ENCODE peak calls at places on chromosomes 13 and 19, in four cellular contexts. One of them, this sample, is unnamed.

GRCh38 chr13:112696001-112696868 is 6.4 kb downstream of the ATP11A start:
- DNase-seq in HCT116: no peak
- DNase-seq in stomach: peak; percentile 20
- DNase-seq in brain microvascular endothelial cell: no peak
- DNase-seq in this sample: no peak

GRCh38 chr19:4229179-4229931 is at the start of gene EBI3:
- DNase-seq in HCT116: no peak
- DNase-seq in stomach: no peak
- DNase-seq in brain microvascular endothelial cell: peak; percentile 70
- DNase-seq in this sample: no peak

GRCh38 chr19:54252845-54253244 is 4.2 kb downstream of the LILRB5 start:
- DNase-seq in HCT116: no peak
- DNase-seq in stomach: no peak
- DNase-seq in brain microvascular endothelial cell: no peak
- DNase-seq in this sample: no peak

GRCh38 chr19:55094456-55095259 is 19.0 kb downstream of the EPS8L1 start:
- DNase-seq in HCT116: no peak
- DNase-seq in stomach: no peak
- DNase-seq in brain microvascular endothelial cell: no peak
- DNase-seq in this sample: no peak

GRCh38 chr13:73981595-73981994 is 152.6 kb downstream of the KLF12 start:
- DNase-seq in HCT116: no peak
- DNase-seq in stomach: no peak
- DNase-seq in brain microvascular endothelial cell: no peak
- DNase-seq in this sample: no peak

GRCh38 chr13:48019796-48020195 is 17.7 kb upstream of the NUDT15 start:
- DNase-seq in HCT116: no peak
- DNase-seq in stomach: no peak
- DNase-seq in brain microvascular endothelial cell: no peak
- DNase-seq in this sample: no peak

GRCh38 chr19:49272204-49272603 is 52.8 kb downstream of the SLC6A16 start:
- DNase-seq in HCT116: peak; percentile 50
- DNase-seq in stomach: no peak
- DNase-seq in brain microvascular endothelial cell: peak; percentile 40
- DNase-seq in this sample: no peak

GRCh38 chr19:42281175-42282035 is 12.4 kb downstream of the CIC start:
- DNase-seq in HCT116: no peak
- DNase-seq in stomach: no peak
- DNase-seq in brain microvascular endothelial cell: no peak
- DNase-seq in this sample: no peak

GRCh38 chr13:24540236-24541126 is 27.9 kb upstream of the PARP4 start:
- DNase-seq in HCT116: no peak
- DNase-seq in stomach: no peak
- DNase-seq in brain microvascular endothelial cell: no peak
- DNase-seq in this sample: no peak

GRCh38 chr19:3366761-3367571 is 583 bp downstream of the NFIC start:
- DNase-seq in HCT116: no peak
- DNase-seq in stomach: no peak
- DNase-seq in brain microvascular endothelial cell: no peak
- DNase-seq in this sample: no peak

GRCh38 chr13:77330009-77330471 is 3.1 kb upstream of the MYCBP2 start:
- DNase-seq in HCT116: no peak
- DNase-seq in stomach: no peak
- DNase-seq in brain microvascular endothelial cell: no peak
- DNase-seq in this sample: no peak

GRCh38 chr13:110915874-110916670 is 1.2 kb upstream of the ANKRD10 start:
- DNase-seq in HCT116: no peak
- DNase-seq in stomach: no peak
- DNase-seq in brain microvascular endothelial cell: no peak
- DNase-seq in this sample: no peak

GRCh38 chr13:30978981-30979956 is 46.8 kb downstream of the TEX26 start:
- DNase-seq in HCT116: peak; percentile 38
- DNase-seq in stomach: peak; percentile 30
- DNase-seq in brain microvascular endothelial cell: no peak
- DNase-seq in this sample: no peak

GRCh38 chr13:44620057-44620456 is 43.9 kb upstream of the TSC22D1 start:
- DNase-seq in HCT116: no peak
- DNase-seq in stomach: no peak
- DNase-seq in brain microvascular endothelial cell: peak; percentile 5
- DNase-seq in this sample: no peak

GRCh38 chr19:294819-295686 is 3.9 kb upstream of the PLPP2 start:
- DNase-seq in HCT116: no peak
- DNase-seq in stomach: peak; percentile 68
- DNase-seq in brain microvascular endothelial cell: peak; percentile 18
- DNase-seq in this sample: no peak

GRCh38 chr19:48635263-48635965 is 1.8 kb downstream of the DBP start:
- DNase-seq in HCT116: no peak
- DNase-seq in stomach: peak; percentile 75
- DNase-seq in brain microvascular endothelial cell: no peak
- DNase-seq in this sample: peak; percentile 70

GRCh38 chr19:45217193-45217956 is 27.8 kb downstream of the EXOC3L2 start:
- DNase-seq in HCT116: no peak
- DNase-seq in stomach: no peak
- DNase-seq in brain microvascular endothelial cell: no peak
- DNase-seq in this sample: no peak

GRCh38 chr19:409515-410242 is 732 bp upstream of the C2CD4C start:
- DNase-seq in HCT116: no peak
- DNase-seq in stomach: no peak
- DNase-seq in brain microvascular endothelial cell: no peak
- DNase-seq in this sample: no peak

GRCh38 chr19:11106477-11106876 is 17.2 kb downstream of the LDLR start:
- DNase-seq in HCT116: no peak
- DNase-seq in stomach: no peak
- DNase-seq in brain microvascular endothelial cell: no peak
- DNase-seq in this sample: no peak

GRCh38 chr13:26458196-26458734 is 99.2 kb upstream of the WASF3 start:
- DNase-seq in HCT116: no peak
- DNase-seq in stomach: no peak
- DNase-seq in brain microvascular endothelial cell: no peak
- DNase-seq in this sample: no peak

GRCh38 chr19:41575998-41576397 is at the start of gene CEACAM21:
- DNase-seq in HCT116: no peak
- DNase-seq in stomach: peak; percentile 45
- DNase-seq in brain microvascular endothelial cell: no peak
- DNase-seq in this sample: peak; percentile 11

GRCh38 chr13:24511019-24511823 is 1.4 kb downstream of the PARP4 start:
- DNase-seq in HCT116: peak; percentile 65
- DNase-seq in stomach: peak; percentile 53
- DNase-seq in brain microvascular endothelial cell: peak; percentile 86
- DNase-seq in this sample: no peak

GRCh38 chr19:2775556-2776430 is 7.3 kb downstream of the SGTA start:
- DNase-seq in HCT116: no peak
- DNase-seq in stomach: peak; percentile 64
- DNase-seq in brain microvascular endothelial cell: peak; percentile 39
- DNase-seq in this sample: peak; percentile 57

GRCh38 chr13:102729560-102730275 is 34.9 kb upstream of the METTL21C start:
- DNase-seq in HCT116: no peak
- DNase-seq in stomach: no peak
- DNase-seq in brain microvascular endothelial cell: peak; percentile 52
- DNase-seq in this sample: no peak

GRCh38 chr19:33556261-33556660 is 34.7 kb upstream of the PEPD start:
- DNase-seq in HCT116: no peak
- DNase-seq in stomach: no peak
- DNase-seq in brain microvascular endothelial cell: no peak
- DNase-seq in this sample: no peak

GRCh38 chr13:41455725-41456419 is 1.5 kb upstream of the RGCC start:
- DNase-seq in HCT116: no peak
- DNase-seq in stomach: no peak
- DNase-seq in brain microvascular endothelial cell: no peak
- DNase-seq in this sample: no peak

GRCh38 chr19:32677657-32678056 is 2.0 kb downstream of the RGS9BP start:
- DNase-seq in HCT116: no peak
- DNase-seq in stomach: no peak
- DNase-seq in brain microvascular endothelial cell: no peak
- DNase-seq in this sample: peak; percentile 39

GRCh38 chr19:35727053-35727955 is 9.5 kb downstream of the KMT2B start:
- DNase-seq in HCT116: no peak
- DNase-seq in stomach: no peak
- DNase-seq in brain microvascular endothelial cell: no peak
- DNase-seq in this sample: no peak

GRCh38 chr19:782195-783043 is 14.8 kb upstream of the PTBP1 start:
- DNase-seq in HCT116: no peak
- DNase-seq in stomach: peak; percentile 53
- DNase-seq in brain microvascular endothelial cell: no peak
- DNase-seq in this sample: no peak

GRCh38 chr13:100818706-100819105 is 144.1 kb upstream of the TMTC4 start:
- DNase-seq in HCT116: no peak
- DNase-seq in stomach: peak; percentile 47
- DNase-seq in brain microvascular endothelial cell: no peak
- DNase-seq in this sample: no peak

GRCh38 chr19:38842439-38843174 is 7.2 kb downstream of the HNRNPL start:
- DNase-seq in HCT116: no peak
- DNase-seq in stomach: no peak
- DNase-seq in brain microvascular endothelial cell: no peak
- DNase-seq in this sample: no peak

GRCh38 chr13:70623260-70623659 is 515.0 kb upstream of the KLHL1 start:
- DNase-seq in HCT116: no peak
- DNase-seq in stomach: no peak
- DNase-seq in brain microvascular endothelial cell: no peak
- DNase-seq in this sample: no peak

GRCh38 chr13:43905435-43906031 is 25.8 kb downstream of the LACC1 start:
- DNase-seq in HCT116: peak; percentile 58
- DNase-seq in stomach: no peak
- DNase-seq in brain microvascular endothelial cell: peak; percentile 60
- DNase-seq in this sample: no peak

GRCh38 chr13:26742691-26743358 is 17.8 kb downstream of the GPR12 start:
- DNase-seq in HCT116: no peak
- DNase-seq in stomach: no peak
- DNase-seq in brain microvascular endothelial cell: no peak
- DNase-seq in this sample: no peak

GRCh38 chr19:7482584-7483439 is 6.0 kb downstream of the PEX11G start:
- DNase-seq in HCT116: peak; percentile 24
- DNase-seq in stomach: no peak
- DNase-seq in brain microvascular endothelial cell: no peak
- DNase-seq in this sample: no peak

GRCh38 chr19:19490247-19490968 is 24.9 kb downstream of the TSSK6 start:
- DNase-seq in HCT116: peak; percentile 56
- DNase-seq in stomach: peak; percentile 79
- DNase-seq in brain microvascular endothelial cell: peak; percentile 77
- DNase-seq in this sample: peak; percentile 71

GRCh38 chr19:7866399-7867091 is 7.6 kb downstream of the PRR36 start:
- DNase-seq in HCT116: no peak
- DNase-seq in stomach: no peak
- DNase-seq in brain microvascular endothelial cell: no peak
- DNase-seq in this sample: no peak

GRCh38 chr19:30228113-30228725 is 144.0 kb upstream of the ZNF536 start:
- DNase-seq in HCT116: no peak
- DNase-seq in stomach: no peak
- DNase-seq in brain microvascular endothelial cell: no peak
- DNase-seq in this sample: no peak
- H3K27me3 ChIP-seq in HCT116: peaks cover 22% of the 10 kb centered on the region
- H3K27me3 ChIP-seq in stomach: peaks cover 77% of the 10 kb centered on the region
- H3K27me3 ChIP-seq in brain microvascular endothelial cell: peaks cover 55% of the 10 kb centered on the region
- H3K27me3 ChIP-seq in this sample: peaks cover 46% of the 10 kb centered on the region

GRCh38 chr13:42575938-42576337 is 2.0 kb downstream of the TNFSF11 start:
- DNase-seq in HCT116: no peak
- DNase-seq in stomach: no peak
- DNase-seq in brain microvascular endothelial cell: no peak
- DNase-seq in this sample: no peak

GRCh38 chr13:42577538-42577937 is 3.6 kb downstream of the TNFSF11 start:
- DNase-seq in HCT116: no peak
- DNase-seq in stomach: no peak
- DNase-seq in brain microvascular endothelial cell: no peak
- DNase-seq in this sample: no peak

GRCh38 chr13:42574435-42575311 is 721 bp downstream of the TNFSF11 start:
- DNase-seq in HCT116: no peak
- DNase-seq in stomach: no peak
- DNase-seq in brain microvascular endothelial cell: no peak
- DNase-seq in this sample: no peak

GRCh38 chr13:42571895-42572294 is 2.1 kb upstream of the TNFSF11 start:
- DNase-seq in HCT116: no peak
- DNase-seq in stomach: no peak
- DNase-seq in brain microvascular endothelial cell: no peak
- DNase-seq in this sample: no peak

DNA sequence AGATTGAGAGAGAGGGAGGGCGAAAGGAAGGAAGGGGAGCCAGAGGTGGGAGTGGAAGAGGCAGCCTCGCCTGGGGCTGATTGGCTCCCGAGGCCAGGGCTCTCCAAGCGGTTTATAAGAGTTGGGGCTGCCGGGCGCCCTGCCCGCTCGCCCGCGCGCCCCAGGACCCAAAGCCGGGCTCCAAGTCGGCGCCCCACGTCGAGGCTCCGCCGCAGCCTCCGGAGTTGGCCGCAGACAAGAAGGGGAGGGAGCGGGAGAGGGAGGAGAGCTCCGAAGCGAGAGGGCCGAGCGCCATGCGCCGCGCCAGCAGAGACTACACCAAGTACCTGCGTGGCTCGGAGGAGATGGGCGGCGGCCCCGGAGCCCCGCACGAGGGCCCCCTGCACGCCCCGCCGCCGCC is at the start of gene TNFSF11:
- DNase-seq in HCT116: no peak
- DNase-seq in stomach: no peak
- DNase-seq in brain microvascular endothelial cell: no peak
- DNase-seq in this sample: no peak
- H3K27me3 ChIP-seq in HCT116: peaks cover 4% of the 10 kb centered on the region
- H3K27me3 ChIP-seq in stomach: peaks cover 23% of the 10 kb centered on the region
- H3K27me3 ChIP-seq in brain microvascular endothelial cell: no peaks in the 10 kb centered on the region
- H3K27me3 ChIP-seq in this sample: peaks cover 20% of the 10 kb centered on the region

GRCh38 chr19:51788029-51788428 is 6.9 kb upstream of the FPR3 start:
- DNase-seq in HCT116: no peak
- DNase-seq in stomach: no peak
- DNase-seq in brain microvascular endothelial cell: no peak
- DNase-seq in this sample: no peak
- H3K27me3 ChIP-seq in HCT116: no peaks in the 10 kb centered on the region
- H3K27me3 ChIP-seq in stomach: no peaks in the 10 kb centered on the region
- H3K27me3 ChIP-seq in brain microvascular endothelial cell: no peaks in the 10 kb centered on the region
- H3K27me3 ChIP-seq in this sample: no peaks in the 10 kb centered on the region

GRCh38 chr13:78589206-78589605 is 14.1 kb downstream of the POU4F1 start:
- DNase-seq in HCT116: no peak
- DNase-seq in stomach: no peak
- DNase-seq in brain microvascular endothelial cell: no peak
- DNase-seq in this sample: no peak
- H3K27me3 ChIP-seq in HCT116: peaks cover 19% of the 10 kb centered on the region
- H3K27me3 ChIP-seq in stomach: peaks cover 70% of the 10 kb centered on the region
- H3K27me3 ChIP-seq in brain microvascular endothelial cell: peaks cover 40% of the 10 kb centered on the region
- H3K27me3 ChIP-seq in this sample: peaks cover 92% of the 10 kb centered on the region